ENCODE peak calls at places on chromosomes 5 and 9, in four cellular contexts. One of them, this sample, is unnamed.

GRCh38 chr9:8895498-8896224 is 1096.1 kb upstream of the DMAC1 start:
- DNase-seq in foreskin fibroblast: peak; percentile 68
- DNase-seq in OCI-LY7: peak; percentile 6
- DNase-seq in cardiac muscle cell: peak; percentile 79
- DNase-seq in this sample: no peak

GRCh38 chr5:179166886-179167841 is 107.0 kb downstream of the ZNF354C start:
- DNase-seq in foreskin fibroblast: peak; percentile 75
- DNase-seq in OCI-LY7: peak; percentile 50
- DNase-seq in cardiac muscle cell: peak; percentile 60
- DNase-seq in this sample: no peak

GRCh38 chr9:109143881-109144562 is 23.0 kb downstream of the FRRS1L start:
- DNase-seq in foreskin fibroblast: peak; percentile 35
- DNase-seq in cardiac muscle cell: no peak
- DNase-seq in OCI-LY7: peak; percentile 48
- DNase-seq in this sample: no peak

GRCh38 chr5:154860765-154861164 is 2.3 kb downstream of the CNOT8 start:
- DNase-seq in OCI-LY7: peak; percentile 5
- DNase-seq in foreskin fibroblast: no peak
- DNase-seq in cardiac muscle cell: no peak
- DNase-seq in this sample: no peak

GRCh38 chr5:62340392-62340791 is 34.4 kb downstream of the KIF2A start:
- DNase-seq in foreskin fibroblast: peak; percentile 33
- DNase-seq in OCI-LY7: peak; percentile 14
- DNase-seq in cardiac muscle cell: no peak
- DNase-seq in this sample: no peak

GRCh38 chr9:27303219-27303618 is 6.3 kb upstream of the EQTN start:
- DNase-seq in cardiac muscle cell: peak; percentile 21
- DNase-seq in foreskin fibroblast: no peak
- DNase-seq in OCI-LY7: no peak
- DNase-seq in this sample: no peak

GRCh38 chr9:76944011-76944410 is 38.1 kb upstream of the PRUNE2 start:
- DNase-seq in foreskin fibroblast: no peak
- DNase-seq in OCI-LY7: no peak
- DNase-seq in cardiac muscle cell: no peak
- DNase-seq in this sample: no peak

GRCh38 chr9:76887951-76888350 is 18.0 kb downstream of the PRUNE2 start:
- DNase-seq in foreskin fibroblast: no peak
- DNase-seq in OCI-LY7: no peak
- DNase-seq in cardiac muscle cell: no peak
- DNase-seq in this sample: no peak

GRCh38 chr9:15243086-15243485 is 63.9 kb downstream of the TTC39B start:
- DNase-seq in OCI-LY7: no peak
- DNase-seq in foreskin fibroblast: peak; percentile 63
- DNase-seq in cardiac muscle cell: no peak
- DNase-seq in this sample: no peak

GRCh38 chr9:14089051-14089798 is 224.7 kb downstream of the NFIB start:
- DNase-seq in cardiac muscle cell: no peak
- DNase-seq in foreskin fibroblast: no peak
- DNase-seq in OCI-LY7: no peak
- DNase-seq in this sample: no peak

GRCh38 chr9:117763314-117763713 is 59.1 kb downstream of the TLR4 start:
- DNase-seq in foreskin fibroblast: peak; percentile 78
- DNase-seq in OCI-LY7: no peak
- DNase-seq in cardiac muscle cell: no peak
- DNase-seq in this sample: no peak

GRCh38 chr5:135985946-135986345 is 31.2 kb upstream of the LECT2 start:
- DNase-seq in cardiac muscle cell: no peak
- DNase-seq in OCI-LY7: no peak
- DNase-seq in foreskin fibroblast: no peak
- DNase-seq in this sample: no peak

GRCh38 chr9:37827483-37828165 is 27.0 kb downstream of the DCAF10 start:
- DNase-seq in OCI-LY7: no peak
- DNase-seq in cardiac muscle cell: no peak
- DNase-seq in foreskin fibroblast: no peak
- DNase-seq in this sample: no peak

GRCh38 chr5:147453901-147454814 is 55.7 kb downstream of the DPYSL3 start:
- DNase-seq in foreskin fibroblast: peak; percentile 95
- DNase-seq in OCI-LY7: peak; percentile 77
- DNase-seq in cardiac muscle cell: peak; percentile 94
- DNase-seq in this sample: no peak

GRCh38 chr5:17346811-17347210 is 129.4 kb downstream of the BASP1 start:
- DNase-seq in cardiac muscle cell: no peak
- DNase-seq in foreskin fibroblast: no peak
- DNase-seq in OCI-LY7: no peak
- DNase-seq in this sample: no peak

GRCh38 chr5:168106008-168106761 is 185.3 kb upstream of the WWC1 start:
- DNase-seq in OCI-LY7: no peak
- DNase-seq in foreskin fibroblast: no peak
- DNase-seq in cardiac muscle cell: no peak
- DNase-seq in this sample: peak; percentile 84

GRCh38 chr5:95822408-95823240 is at the start of gene GLRX:
- DNase-seq in foreskin fibroblast: peak; percentile 95
- DNase-seq in OCI-LY7: peak; percentile 82
- DNase-seq in cardiac muscle cell: peak; percentile 77
- DNase-seq in this sample: peak; percentile 86

GRCh38 chr5:164302533-164303235 is 797.3 kb downstream of the MAT2B start:
- DNase-seq in foreskin fibroblast: peak; percentile 22
- DNase-seq in OCI-LY7: no peak
- DNase-seq in cardiac muscle cell: no peak
- DNase-seq in this sample: no peak

GRCh38 chr5:15762668-15763067 is 262.7 kb downstream of the FBXL7 start:
- DNase-seq in foreskin fibroblast: no peak
- DNase-seq in cardiac muscle cell: no peak
- DNase-seq in OCI-LY7: no peak
- DNase-seq in this sample: no peak

GRCh38 chr9:79131876-79132377 is 439.8 kb upstream of the TLE4 start:
- DNase-seq in cardiac muscle cell: no peak
- DNase-seq in foreskin fibroblast: no peak
- DNase-seq in OCI-LY7: no peak
- DNase-seq in this sample: no peak

GRCh38 chr9:121321039-121321503 is 49.0 kb downstream of the STOM start:
- DNase-seq in OCI-LY7: no peak
- DNase-seq in foreskin fibroblast: no peak
- DNase-seq in cardiac muscle cell: no peak
- DNase-seq in this sample: no peak

GRCh38 chr5:163705983-163706771 is 200.8 kb downstream of the MAT2B start:
- DNase-seq in cardiac muscle cell: peak; percentile 27
- DNase-seq in foreskin fibroblast: peak; percentile 42
- DNase-seq in OCI-LY7: no peak
- DNase-seq in this sample: peak; percentile 4

GRCh38 chr5:79287907-79288306 is 52.0 kb downstream of the JMY start:
- DNase-seq in OCI-LY7: no peak
- DNase-seq in foreskin fibroblast: no peak
- DNase-seq in cardiac muscle cell: no peak
- DNase-seq in this sample: no peak

GRCh38 chr9:133058550-133059320 is 3.0 kb upstream of the CEL start:
- DNase-seq in OCI-LY7: peak; percentile 50
- DNase-seq in foreskin fibroblast: no peak
- DNase-seq in cardiac muscle cell: no peak
- DNase-seq in this sample: no peak

GRCh38 chr5:1294839-1295649 is at the start of gene TERT:
- DNase-seq in foreskin fibroblast: no peak
- DNase-seq in OCI-LY7: peak; percentile 91
- DNase-seq in cardiac muscle cell: peak; percentile 59
- DNase-seq in this sample: no peak

GRCh38 chr9:2466703-2467102 is 154.9 kb upstream of the VLDLR start:
- DNase-seq in foreskin fibroblast: no peak
- DNase-seq in OCI-LY7: no peak
- DNase-seq in cardiac muscle cell: no peak
- DNase-seq in this sample: no peak

GRCh38 chr9:69093471-69094103 is 58.0 kb downstream of the FXN start:
- DNase-seq in foreskin fibroblast: no peak
- DNase-seq in cardiac muscle cell: no peak
- DNase-seq in OCI-LY7: no peak
- DNase-seq in this sample: no peak

GRCh38 chr9:127422133-127422782 is 1.9 kb upstream of the ZNF79 start:
- DNase-seq in OCI-LY7: no peak
- DNase-seq in cardiac muscle cell: no peak
- DNase-seq in foreskin fibroblast: no peak
- DNase-seq in this sample: no peak
- H3K4me3 ChIP-seq in OCI-LY7: peak overlapping the region; percentile 84
- H3K4me3 ChIP-seq in cardiac muscle cell: no peak overlapping the region
- H3K4me3 ChIP-seq in foreskin fibroblast: peak overlapping the region; percentile 97
- H3K4me3 ChIP-seq in this sample: no peak overlapping the region

GRCh38 chr5:50853151-50853550 is 186.7 kb downstream of the PARP8 start:
- DNase-seq in foreskin fibroblast: no peak
- DNase-seq in OCI-LY7: peak; percentile 93
- DNase-seq in cardiac muscle cell: no peak
- DNase-seq in this sample: no peak
- H3K4me3 ChIP-seq in foreskin fibroblast: no peak overlapping the region
- H3K4me3 ChIP-seq in OCI-LY7: peak overlapping the region; percentile 41
- H3K4me3 ChIP-seq in cardiac muscle cell: no peak overlapping the region
- H3K4me3 ChIP-seq in this sample: no peak overlapping the region

GRCh38 chr5:176817864-176818377 is 7.6 kb downstream of the UNC5A start:
- DNase-seq in cardiac muscle cell: peak; percentile 70
- DNase-seq in foreskin fibroblast: peak; percentile 49
- DNase-seq in OCI-LY7: no peak
- DNase-seq in this sample: no peak
- H3K4me3 ChIP-seq in cardiac muscle cell: peak overlapping the region; percentile 33
- H3K4me3 ChIP-seq in foreskin fibroblast: no peak overlapping the region
- H3K4me3 ChIP-seq in OCI-LY7: no peak overlapping the region
- H3K4me3 ChIP-seq in this sample: no peak overlapping the region

GRCh38 chr9:72557549-72557948 is 36.1 kb downstream of the TMC1 start:
- DNase-seq in OCI-LY7: no peak
- DNase-seq in foreskin fibroblast: peak; percentile 98
- DNase-seq in cardiac muscle cell: no peak
- DNase-seq in this sample: peak; percentile 70
- H3K4me3 ChIP-seq in OCI-LY7: no peak overlapping the region
- H3K4me3 ChIP-seq in foreskin fibroblast: no peak overlapping the region
- H3K4me3 ChIP-seq in cardiac muscle cell: no peak overlapping the region
- H3K4me3 ChIP-seq in this sample: no peak overlapping the region

GRCh38 chr9:128321343-128321742 is 904 bp downstream of the TRUB2 start:
- DNase-seq in foreskin fibroblast: no peak
- DNase-seq in OCI-LY7: no peak
- DNase-seq in cardiac muscle cell: no peak
- DNase-seq in this sample: no peak
- H3K4me3 ChIP-seq in foreskin fibroblast: peak overlapping the region; percentile 85
- H3K4me3 ChIP-seq in OCI-LY7: peak overlapping the region; percentile 81
- H3K4me3 ChIP-seq in cardiac muscle cell: peak overlapping the region; percentile 60
- H3K4me3 ChIP-seq in this sample: peak overlapping the region; percentile 97

DNA sequence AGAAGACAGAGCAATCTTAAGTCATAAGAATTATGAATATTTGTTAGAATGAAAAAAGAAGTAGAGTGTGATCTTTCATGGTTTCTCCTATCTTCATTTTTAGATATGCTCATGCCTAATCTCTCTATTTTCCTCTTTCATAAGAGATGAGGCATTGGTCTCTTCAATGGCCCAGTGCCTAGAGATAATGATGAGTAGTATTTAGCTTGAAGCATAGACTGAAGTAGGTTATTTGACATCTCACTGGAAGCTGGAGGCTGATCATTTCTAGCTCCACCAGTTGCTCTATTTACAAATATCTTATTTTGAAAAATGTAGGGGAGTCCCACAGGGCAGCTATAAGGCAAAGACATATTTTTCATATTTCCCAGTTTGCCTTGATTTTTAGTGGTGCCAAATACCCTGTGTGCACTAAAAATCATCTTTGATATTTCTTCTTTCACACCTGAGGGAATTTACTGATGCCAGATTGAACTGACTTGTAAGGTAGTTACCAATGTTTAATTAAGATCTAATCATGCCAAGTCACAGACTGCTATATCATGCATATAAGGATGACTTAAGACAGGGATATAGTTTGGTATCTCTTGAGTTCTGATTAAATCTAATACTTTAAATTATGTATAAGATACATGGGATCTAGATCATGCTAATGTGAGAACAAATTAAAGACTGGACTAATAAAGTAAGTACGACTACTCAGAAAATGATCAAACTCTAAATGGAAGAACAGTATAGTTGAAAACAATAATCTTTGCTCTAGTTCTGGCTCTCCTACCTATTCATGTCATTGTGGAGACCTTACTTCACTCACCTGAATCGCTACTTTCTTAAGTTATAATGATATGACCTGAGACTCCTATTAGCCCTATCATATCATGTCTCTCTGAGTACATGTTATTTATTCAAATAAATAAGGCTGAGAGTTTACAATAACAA is 108.2 kb upstream of the IFNE start:
- DNase-seq in OCI-LY7: no peak
- DNase-seq in foreskin fibroblast: peak; percentile 54
- DNase-seq in cardiac muscle cell: no peak
- DNase-seq in this sample: no peak
- H3K4me3 ChIP-seq in OCI-LY7: no peak overlapping the region
- H3K4me3 ChIP-seq in foreskin fibroblast: no peak overlapping the region
- H3K4me3 ChIP-seq in cardiac muscle cell: no peak overlapping the region
- H3K4me3 ChIP-seq in this sample: no peak overlapping the region